ENCODE peak calls at places on chromosomes 16 and 17, in ten cellular contexts. D is hypothalamus; W is astrocyte of the hippocampus; B is KBM-7; L is iPS-NIHi11; J is activated naive CD4-positive, alpha-beta T cell treated with Interleukin-2 at 50 U/mL for 16 hours; H is NCI-H69; G is NCI-H1436; K is GM18507; P is stomach. I is an unnamed sample.

GRCh38 chr17:68511671-68512246 is 471 bp upstream of the PRKAR1A start:
- DNase-seq in W (peak), K (peak), D (peak), H (peak), J (peak), P (peak), G (peak), B (no peak), L (peak), I (peak)

GRCh38 chr17:60744355-60744958 is 66.8 kb downstream of the BCAS3 start:
- DNase-seq in D (no peak), B (no peak), W (no peak), K (no peak), P (no peak), L (no peak), H (no peak), J (no peak), G (no peak), I (no peak)

GRCh38 chr17:9445424-9445823 is 130.2 kb downstream of the STX8 start:
- DNase-seq in L (peak), D (no peak), B (no peak), G (no peak), H (no peak), J (no peak), K (no peak), P (no peak), W (no peak), I (no peak)

GRCh38 chr17:225551-225950 is 44.1 kb upstream of the DOC2B start:
- DNase-seq in D (no peak), P (no peak), K (no peak), G (no peak), H (no peak), L (no peak), B (no peak), W (no peak), J (no peak), I (no peak)

GRCh38 chr17:21573961-21574610 is 118.2 kb upstream of the KCNJ18 start:
- DNase-seq in J (peak), W (peak), D (no peak), L (no peak), P (peak), K (no peak), B (no peak), H (no peak), G (no peak), I (peak)

GRCh38 chr17:2055494-2056220 is 754 bp downstream of the HIC1 start:
- DNase-seq in H (no peak), W (peak), D (no peak), B (no peak), G (no peak), L (no peak), P (no peak), J (peak), K (no peak), I (no peak)

GRCh38 chr16:3485821-3486505 is 9.3 kb downstream of the C16orf90 start:
- DNase-seq in J (no peak), K (no peak), P (no peak), H (no peak), W (no peak), D (no peak), G (no peak), L (no peak), B (no peak), I (no peak)

GRCh38 chr17:10192500-10192899 is 5.9 kb downstream of the GAS7 start:
- DNase-seq in L (no peak), H (no peak), P (no peak), K (no peak), D (no peak), W (no peak), J (no peak), G (no peak), B (no peak), I (no peak)

GRCh38 chr17:12078791-12079190 is 58.1 kb downstream of the MAP2K4 start:
- DNase-seq in D (no peak), G (no peak), H (no peak), W (peak), P (no peak), K (no peak), J (no peak), L (no peak), B (no peak), I (no peak)

GRCh38 chr16:68707341-68708152 is 29.5 kb upstream of the CDH1 start:
- DNase-seq in G (peak), J (no peak), H (peak), K (no peak), B (no peak), P (peak), D (no peak), W (peak), L (peak), I (peak)

GRCh38 chr17:80223142-80223815 is 3.1 kb downstream of the SLC26A11 start:
- DNase-seq in J (no peak), B (no peak), W (no peak), H (no peak), K (no peak), L (no peak), P (no peak), G (no peak), D (no peak), I (no peak)

GRCh38 chr16:71441348-71441781 is 489 bp downstream of the TLE7 start:
- DNase-seq in H (no peak), K (no peak), P (no peak), G (no peak), B (no peak), J (peak), W (no peak), D (no peak), L (peak), I (no peak)

GRCh38 chr17:72120878-72121163 is at the start of gene SOX9:
- DNase-seq in B (no peak), K (peak), G (peak), W (peak), L (peak), D (no peak), J (no peak), P (peak), H (peak), I (peak)

GRCh38 chr17:22694362-22695227 is 1002.3 kb downstream of the KCNJ18 start:
- DNase-seq in G (no peak), H (no peak), K (no peak), D (no peak), B (no peak), P (no peak), W (no peak), L (no peak), J (no peak), I (no peak)

GRCh38 chr17:35809855-35810461 is 674 bp downstream of the TAF15 start:
- DNase-seq in K (no peak), L (no peak), G (peak), W (no peak), D (no peak), J (no peak), H (peak), B (no peak), P (no peak), I (no peak)

GRCh38 chr16:84368327-84368996 is at the start of gene ATP2C2:
- DNase-seq in B (no peak), D (no peak), G (no peak), L (peak), J (no peak), P (peak), K (no peak), H (peak), W (peak), I (no peak)

GRCh38 chr16:78882751-78883150 is 717.8 kb downstream of the MAF start:
- DNase-seq in K (no peak), P (no peak), B (no peak), H (no peak), D (no peak), W (no peak), L (no peak), G (no peak), J (no peak), I (no peak)

GRCh38 chr17:79866791-79867190 is 27.6 kb upstream of the CBX4 start:
- DNase-seq in H (no peak), D (no peak), K (no peak), P (no peak), L (no peak), B (no peak), G (no peak), J (no peak), W (no peak), I (no peak)

GRCh38 chr17:37490638-37491614 is 1.2 kb downstream of the DUSP14 start:
- DNase-seq in B (peak), J (peak), W (peak), P (no peak), L (peak), D (no peak), G (no peak), K (no peak), H (peak), I (peak)

GRCh38 chr16:79712273-79712672 is 111.7 kb upstream of the MAF start:
- DNase-seq in K (no peak), B (no peak), P (no peak), L (no peak), D (no peak), G (no peak), J (no peak), W (no peak), H (no peak), I (no peak)

GRCh38 chr16:80347900-80348299 is 192.9 kb upstream of the DYNLRB2 start:
- DNase-seq in G (no peak), W (peak), D (no peak), P (peak), L (no peak), H (no peak), J (no peak), B (no peak), K (no peak), I (no peak)

GRCh38 chr16:6558661-6559060 is 774.0 kb upstream of the RBFOX1 start:
- DNase-seq in L (peak), P (no peak), H (no peak), J (no peak), G (no peak), B (no peak), K (no peak), D (no peak), W (no peak), I (no peak)

GRCh38 chr16:88566158-88566557 is 4.0 kb upstream of the ZC3H18 start:
- DNase-seq in L (no peak), P (no peak), B (no peak), G (no peak), D (no peak), K (no peak), W (peak), J (peak), H (no peak), I (no peak)

GRCh38 chr17:42566873-42567573 is at the start of gene MLX:
- DNase-seq in P (peak), H (peak), K (peak), J (peak), G (peak), W (peak), B (peak), D (peak), L (peak), I (peak)